ENCODE peak calls at places on chromosomes 4 and X, in four cellular contexts. H is psoas muscle, Y is GM23338, A is testis. X is an unnamed sample.

GRCh38 chrX:17527932-17528331 is 152.9 kb downstream of the NHS start:
- DNase-seq in H (no peak), Y (no peak), A (no peak), X (no peak)

GRCh38 chrX:44506688-44507087 is 36.0 kb downstream of the FUNDC1 start:
- DNase-seq in H (no peak), Y (peak; percentile 30), A (no peak), X (no peak)

GRCh38 chrX:10254746-10255145 is 98.0 kb downstream of the CLCN4 start:
- DNase-seq in H (no peak), Y (peak; percentile 1), A (no peak), X (no peak)

GRCh38 chr4:11232004-11232403 is 196.7 kb downstream of the HS3ST1 start:
- DNase-seq in H (no peak), Y (no peak), A (no peak), X (no peak)

GRCh38 chr4:16001484-16001858 is 38.5 kb upstream of the FGFBP2 start:
- DNase-seq in H (peak; percentile 29), Y (peak; percentile 88), A (peak; percentile 87), X (peak; percentile 81)

GRCh38 chr4:78588894-78589545 is 37.5 kb downstream of the ANXA3 start:
- DNase-seq in H (no peak), Y (no peak), A (no peak), X (no peak)

GRCh38 chrX:117898206-117898605 is 218.4 kb downstream of the KLHL13 start:
- DNase-seq in H (no peak), Y (no peak), A (no peak), X (no peak)

GRCh38 chr4:137378393-137379290 is 153.7 kb downstream of the PCDH18 start:
- DNase-seq in H (no peak), Y (no peak), A (no peak), X (no peak)

GRCh38 chr4:178138491-178138890 is 696.3 kb upstream of the AGA start:
- DNase-seq in H (no peak), Y (no peak), A (no peak), X (no peak)

GRCh38 chr4:24693636-24694035 is 101.7 kb upstream of the SOD3 start:
- DNase-seq in H (no peak), Y (no peak), A (no peak), X (peak; percentile 45)

GRCh38 chr4:149183638-149184037 is 632.0 kb downstream of the IQCM start:
- DNase-seq in H (no peak), Y (peak; percentile 78), A (no peak), X (no peak)

GRCh38 chrX:101206471-101206870 is 13.1 kb upstream of the DRP2 start:
- DNase-seq in H (no peak), Y (peak; percentile 52), A (no peak), X (peak; percentile 27)

GRCh38 chrX:41629539-41629938 is 59.2 kb upstream of the GPR34 start:
- DNase-seq in H (no peak), Y (no peak), A (no peak), X (no peak)
- H3K27me3 ChIP-seq in H (no peaks in the 10 kb centered on the region), Y (no peaks in the 10 kb centered on the region), A (no peaks in the 10 kb centered on the region), X (no peaks in the 10 kb centered on the region)

DNA sequence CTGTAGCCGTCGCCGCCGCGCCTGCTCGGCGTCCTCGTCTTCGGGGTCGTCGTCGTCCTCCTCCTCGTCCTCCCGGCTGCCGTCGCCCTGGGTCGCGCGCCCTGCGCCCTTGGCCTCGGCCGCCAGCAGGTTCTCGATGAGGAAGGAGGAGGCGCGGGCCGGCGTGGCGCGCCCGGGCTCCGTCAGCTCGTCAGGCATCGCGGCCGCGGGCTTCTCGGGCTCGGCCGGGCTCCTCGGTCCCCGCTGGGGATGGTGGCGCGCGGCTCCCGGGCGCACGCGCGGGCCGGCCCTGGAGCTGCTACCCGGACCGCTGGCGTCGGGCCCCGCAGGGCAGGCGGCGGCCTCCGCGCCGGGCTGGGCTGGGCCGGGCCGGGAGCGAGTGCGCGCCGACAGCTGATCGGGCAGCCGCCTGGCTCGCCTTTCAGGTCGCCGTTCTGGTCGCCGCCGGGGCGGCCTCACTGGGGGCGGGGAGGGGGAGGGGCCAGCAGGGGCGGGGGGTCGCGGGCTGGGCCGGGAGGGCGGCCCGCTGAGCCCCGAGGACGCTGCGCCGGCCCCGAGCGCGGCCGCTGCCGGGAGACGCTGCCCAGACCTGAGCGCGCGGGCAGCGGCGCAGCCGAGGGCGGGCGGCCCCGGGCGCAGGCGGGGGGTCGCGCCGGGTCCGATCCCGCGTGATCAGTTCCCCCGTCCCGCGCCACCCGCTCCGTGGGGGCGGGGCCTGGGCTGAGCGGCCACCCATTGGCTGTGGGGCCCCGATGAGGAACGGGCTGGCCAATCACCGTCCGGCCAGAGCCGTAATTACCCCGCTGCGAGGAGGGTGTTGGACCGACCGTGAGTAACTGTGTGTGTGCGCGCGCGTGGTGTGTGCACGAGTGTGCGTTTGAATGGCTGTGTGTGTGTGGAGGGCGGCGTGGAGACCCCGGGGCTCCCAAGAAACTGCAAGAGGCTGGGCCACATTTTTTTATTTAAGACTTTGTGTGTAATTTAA is at the start of gene HMX1:
- DNase-seq in H (peak; percentile 28), Y (peak; percentile 80), A (peak; percentile 69), X (peak; percentile 45)
- H3K27me3 ChIP-seq in H (no peaks in the 10 kb centered on the region), Y (peaks cover 97% of the 10 kb centered on the region), A (no peaks in the 10 kb centered on the region), X (peaks cover 100% of the 10 kb centered on the region)

DNA sequence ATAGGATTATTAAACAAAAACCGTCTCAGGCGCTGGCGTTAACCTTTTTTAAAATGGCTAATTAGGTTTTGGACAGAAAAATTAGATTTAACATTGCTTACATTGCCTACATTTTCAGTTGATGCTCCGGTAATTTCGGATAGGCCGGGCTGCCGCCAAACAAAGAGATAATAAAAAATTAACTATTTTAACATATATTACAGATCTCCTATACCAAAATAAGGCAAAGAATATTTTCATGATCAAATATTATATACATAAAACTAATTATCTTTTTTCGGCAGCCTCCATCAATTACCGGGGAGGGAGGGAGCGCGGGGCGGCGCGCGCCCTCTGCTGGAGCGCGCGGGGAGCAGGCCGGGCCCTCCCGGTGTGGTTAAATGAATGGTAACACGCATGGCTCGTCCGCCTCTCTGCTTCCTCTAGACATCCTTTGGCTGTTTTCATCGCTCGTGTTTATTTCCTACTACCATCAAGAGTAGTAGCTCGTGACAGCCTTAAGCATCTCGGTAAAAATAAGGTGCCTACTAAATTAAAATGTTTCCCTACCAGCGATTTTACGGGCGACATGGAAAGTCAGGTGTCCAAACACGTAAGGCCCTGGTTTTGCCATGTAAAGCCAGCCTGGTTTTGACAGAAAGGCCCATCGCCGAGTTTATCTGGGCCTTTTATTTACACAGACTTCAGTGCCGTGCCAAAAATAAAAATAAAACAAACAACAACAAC is 52.4 kb upstream of the TMEM33 start:
- DNase-seq in H (no peak), Y (peak; percentile 57), A (peak; percentile 72), X (peak; percentile 44)
- H3K27me3 ChIP-seq in H (peaks cover 2% of the 10 kb centered on the region), Y (peaks cover 99% of the 10 kb centered on the region), A (no peaks in the 10 kb centered on the region), X (peaks cover 99% of the 10 kb centered on the region)

GRCh38 chrX:129965166-129965565 is 17.3 kb upstream of the BCORL1 start:
- DNase-seq in H (no peak), Y (no peak), A (no peak), X (no peak)

GRCh38 chrX:129963729-129964128 is 18.7 kb upstream of the BCORL1 start:
- DNase-seq in H (no peak), Y (no peak), A (no peak), X (no peak)

GRCh38 chrX:129958814-129959492 is 23.5 kb upstream of the BCORL1 start:
- DNase-seq in H (no peak), Y (no peak), A (no peak), X (no peak)

GRCh38 chrX:129959493-129959832 is 23.0 kb upstream of the BCORL1 start:
- DNase-seq in H (no peak), Y (peak; percentile 40), A (no peak), X (peak; percentile 31)

DNA sequence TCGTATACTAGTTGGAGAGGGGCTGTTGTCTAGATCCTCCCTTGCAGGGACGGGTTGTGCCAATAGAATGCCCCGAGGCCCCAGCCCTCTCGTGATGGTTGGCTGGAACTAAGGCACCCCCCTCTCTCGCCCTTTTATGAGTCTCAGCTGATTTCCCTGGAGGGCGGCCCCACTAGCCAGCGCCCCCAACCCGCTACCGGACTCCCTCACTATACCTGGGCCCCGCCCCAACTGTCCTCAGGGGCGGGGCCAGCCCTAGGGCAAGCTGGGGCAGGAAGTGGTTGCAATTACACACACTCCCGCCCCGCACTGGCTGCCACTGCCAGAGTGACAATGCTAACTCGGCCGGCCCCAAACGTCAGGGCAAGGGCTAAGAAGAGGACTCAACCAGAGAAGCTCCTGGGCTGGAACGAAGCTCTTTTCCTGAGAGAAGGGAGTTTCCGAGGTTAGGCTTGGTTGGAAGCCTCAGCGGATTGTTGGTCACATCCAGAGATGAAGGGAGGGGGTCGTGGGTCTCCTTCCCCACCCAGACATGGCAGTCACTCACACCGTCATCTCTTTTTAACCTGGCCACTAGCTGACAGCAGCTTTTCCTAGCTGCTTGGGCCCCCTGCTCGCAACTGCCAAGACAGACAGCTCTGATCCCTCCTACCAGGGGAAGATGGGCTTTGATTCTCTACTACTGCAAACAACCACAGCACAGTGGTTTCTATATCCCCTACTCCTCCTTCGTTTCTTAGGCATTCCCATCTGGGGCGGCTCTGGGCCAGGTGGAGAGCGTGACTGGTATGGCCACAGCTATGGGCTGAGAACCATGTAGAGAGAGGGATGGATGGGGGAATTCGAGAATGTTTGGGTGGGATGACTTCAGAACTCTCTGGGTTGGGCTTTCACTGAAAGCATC is 21.0 kb upstream of the BCORL1 start:
- DNase-seq in H (peak; percentile 49), Y (peak; percentile 80), A (no peak), X (peak; percentile 75)
- H3K27me3 ChIP-seq in H (no peaks in the 10 kb centered on the region), Y (peaks cover 66% of the 10 kb centered on the region), A (no peaks in the 10 kb centered on the region), X (peaks cover 8% of the 10 kb centered on the region)

GRCh38 chrX:125532411-125533089 is 212.9 kb downstream of the TEX13C start:
- DNase-seq in H (no peak), Y (no peak), A (no peak), X (no peak)
- H3K27me3 ChIP-seq in H (no peaks in the 10 kb centered on the region), Y (no peaks in the 10 kb centered on the region), A (no peaks in the 10 kb centered on the region), X (no peaks in the 10 kb centered on the region)

GRCh38 chr4:54661686-54662085 is 3.9 kb downstream of the KIT start:
- DNase-seq in H (no peak), Y (no peak), A (no peak), X (no peak)
- H3K27me3 ChIP-seq in H (no peaks in the 10 kb centered on the region), Y (peaks cover 31% of the 10 kb centered on the region), A (no peaks in the 10 kb centered on the region), X (peaks cover 56% of the 10 kb centered on the region)

DNA sequence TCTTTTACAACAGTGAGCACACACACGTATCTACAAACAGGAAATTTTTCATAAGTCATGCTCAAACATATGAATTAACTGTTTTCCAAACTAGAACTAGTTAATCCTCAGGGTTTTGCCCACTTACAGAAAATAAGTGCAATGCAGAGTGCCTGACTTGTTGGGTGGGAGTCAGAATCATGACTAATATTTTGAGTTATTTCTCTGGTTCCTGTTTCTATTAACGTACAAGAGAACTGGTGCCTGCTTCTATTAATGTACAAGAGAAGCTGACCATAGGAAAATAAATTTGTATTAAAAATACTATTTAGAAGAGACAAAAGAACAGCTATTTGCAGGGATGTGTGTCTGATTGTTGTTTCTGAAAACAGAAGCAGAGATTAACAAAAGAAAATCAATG is 137.8 kb downstream of the GPC3 start:
- DNase-seq in H (no peak), Y (no peak), A (no peak), X (no peak)
- H3K27me3 ChIP-seq in H (no peaks in the 10 kb centered on the region), Y (no peaks in the 10 kb centered on the region), A (no peaks in the 10 kb centered on the region), X (no peaks in the 10 kb centered on the region)

X was measured in cardiac muscle cell.